ENCODE peak calls at places on chromosomes 11 and 22, in eight cellular contexts. B is bronchial epithelial cell; U is naive thymus-derived CD4-positive, alpha-beta T cell; S is SK-N-SH; N is NCI-H774; A is NCI-H1436; M is mesenchymal stem cell; V is naive thymus-derived CD8-positive, alpha-beta T cell. O is an unnamed sample.

GRCh38 chr11:29012507-29012906 is 904.3 kb downstream of the METTL15 start:
- DNase-seq in N (no peak), M (no peak), S (no peak), B (no peak), V (no peak), U (no peak), A (no peak), O (no peak)

GRCh38 chr11:59261150-59261549 is 48.4 kb upstream of the MPEG1 start:
- DNase-seq in S (no peak), B (no peak), V (no peak), M (no peak), N (peak), U (no peak), A (peak), O (no peak)

GRCh38 chr11:116814502-116814901 is 8.6 kb downstream of the APOA4 start:
- DNase-seq in M (no peak), N (no peak), A (no peak), V (no peak), S (no peak), U (no peak), B (no peak), O (no peak)

GRCh38 chr11:82146789-82147188 is 586.9 kb downstream of the FAM181B start:
- DNase-seq in N (no peak), V (no peak), A (no peak), B (no peak), S (no peak), U (no peak), M (no peak), O (no peak)

GRCh38 chr11:63892233-63892632 is 24.7 kb downstream of the RCOR2 start:
- DNase-seq in M (peak), S (no peak), N (no peak), A (no peak), U (peak), B (no peak), V (no peak), O (no peak)

GRCh38 chr22:49807780-49808708 is 19.6 kb downstream of the BRD1 start:
- DNase-seq in N (no peak), B (no peak), U (peak), V (peak), S (no peak), M (no peak), A (no peak), O (peak)

GRCh38 chr22:38569972-38570840 is at the start of gene DMC1:
- DNase-seq in S (peak), A (peak), B (peak), V (peak), U (peak), N (peak), M (peak), O (peak)

GRCh38 chr11:31419138-31419537 is 49.5 kb downstream of the DNAJC24 start:
- DNase-seq in N (no peak), V (no peak), A (no peak), M (no peak), S (no peak), U (no peak), B (no peak), O (no peak)

GRCh38 chr11:84313830-84314359 is 1027.7 kb upstream of the CCDC90B start:
- DNase-seq in V (no peak), A (no peak), U (no peak), N (no peak), S (no peak), B (no peak), M (no peak), O (no peak)